ENCODE peak calls at places on chromosomes 12 and 14, in five cellular contexts. N is GM12878, B is mammary epithelial cell, L is fibroblast of lung, S is endothelial cell of umbilical vein. C is an unnamed sample.

GRCh38 chr12:110661337-110661972 is 27.5 kb downstream of the HVCN1 start:
- DNase-seq in B (no peak), S (no peak), L (no peak), N (peak; percentile 92), C (no peak)

GRCh38 chr14:73055251-73055650 is 3.1 kb upstream of the RBM25 start:
- DNase-seq in B (no peak), N (no peak), S (no peak), L (no peak), C (no peak)

GRCh38 chr12:110289021-110289710 is 8.1 kb downstream of the ATP2A2 start:
- DNase-seq in B (no peak), N (no peak), S (no peak), L (no peak), C (no peak)

GRCh38 chr14:89359477-89360222 is 57.4 kb downstream of the FOXN3 start:
- DNase-seq in N (no peak), S (peak; percentile 18), L (no peak), B (no peak), C (no peak)

GRCh38 chr14:94421316-94421715 is 31.3 kb downstream of the SERPINA11 start:
- DNase-seq in L (no peak), B (no peak), S (no peak), N (no peak), C (no peak)

GRCh38 chr12:132736913-132737312 is 24.7 kb downstream of the ANKLE2 start:
- DNase-seq in B (no peak), N (no peak), L (no peak), S (no peak), C (no peak)

GRCh38 chr14:22791302-22791701 is 23.9 kb downstream of the SLC7A7 start:
- DNase-seq in S (no peak), B (peak; percentile 78), L (peak; percentile 53), N (no peak), C (no peak)

GRCh38 chr12:6423267-6424007 is 21.3 kb upstream of the CD27 start:
- DNase-seq in N (no peak), B (peak; percentile 78), S (peak; percentile 92), L (peak; percentile 93), C (peak; percentile 85)

GRCh38 chr12:125341422-125341821 is 276.2 kb downstream of the AACS start:
- DNase-seq in S (no peak), L (no peak), B (no peak), N (no peak), C (no peak)

GRCh38 chr12:31521972-31522371 is 69.0 kb downstream of the DENND5B start:
- DNase-seq in L (peak; percentile 42), B (no peak), N (no peak), S (no peak), C (no peak)

GRCh38 chr12:112546339-112546738 is 127.6 kb downstream of the PTPN11 start:
- DNase-seq in B (no peak), L (no peak), S (no peak), N (no peak), C (no peak)

GRCh38 chr12:9340422-9341259 is 132.4 kb upstream of the PZP start:
- DNase-seq in N (no peak), L (peak; percentile 100), S (no peak), B (peak; percentile 50), C (no peak)

GRCh38 chr12:15982471-15982870 is 71.3 kb downstream of the DERA start:
- DNase-seq in N (no peak), L (peak; percentile 76), S (peak; percentile 63), B (peak; percentile 21), C (no peak)

GRCh38 chr12:13347241-13348043 is 150.9 kb downstream of the EMP1 start:
- DNase-seq in B (peak; percentile 87), S (no peak), N (no peak), L (peak; percentile 52), C (no peak)

GRCh38 chr12:76583301-76583700 is 23.7 kb upstream of the OSBPL8 start:
- DNase-seq in N (no peak), B (no peak), S (no peak), L (no peak), C (no peak)

GRCh38 chr12:131218291-131219172 is 264.8 kb downstream of the ADGRD1 start:
- DNase-seq in S (no peak), L (no peak), B (no peak), N (no peak), C (no peak)

GRCh38 chr12:80032967-80033366 is 66.4 kb upstream of the OTOGL start:
- DNase-seq in B (no peak), S (no peak), N (no peak), L (no peak), C (no peak)

GRCh38 chr14:91021115-91021514 is 39.3 kb downstream of the RPS6KA5 start:
- DNase-seq in B (peak; percentile 35), N (no peak), L (no peak), S (no peak), C (no peak)

GRCh38 chr14:100032749-100033148 is 32.5 kb upstream of the EVL start:
- DNase-seq in N (no peak), B (no peak), S (no peak), L (no peak), C (no peak)

GRCh38 chr12:57458665-57459054 is 925 bp upstream of the GLI1 start:
- DNase-seq in N (no peak), B (no peak), L (no peak), S (no peak), C (no peak)

GRCh38 chr14:104133496-104133895 is 4.9 kb upstream of the KIF26A start:
- DNase-seq in S (no peak), B (no peak), N (no peak), L (no peak), C (no peak)

DNA sequence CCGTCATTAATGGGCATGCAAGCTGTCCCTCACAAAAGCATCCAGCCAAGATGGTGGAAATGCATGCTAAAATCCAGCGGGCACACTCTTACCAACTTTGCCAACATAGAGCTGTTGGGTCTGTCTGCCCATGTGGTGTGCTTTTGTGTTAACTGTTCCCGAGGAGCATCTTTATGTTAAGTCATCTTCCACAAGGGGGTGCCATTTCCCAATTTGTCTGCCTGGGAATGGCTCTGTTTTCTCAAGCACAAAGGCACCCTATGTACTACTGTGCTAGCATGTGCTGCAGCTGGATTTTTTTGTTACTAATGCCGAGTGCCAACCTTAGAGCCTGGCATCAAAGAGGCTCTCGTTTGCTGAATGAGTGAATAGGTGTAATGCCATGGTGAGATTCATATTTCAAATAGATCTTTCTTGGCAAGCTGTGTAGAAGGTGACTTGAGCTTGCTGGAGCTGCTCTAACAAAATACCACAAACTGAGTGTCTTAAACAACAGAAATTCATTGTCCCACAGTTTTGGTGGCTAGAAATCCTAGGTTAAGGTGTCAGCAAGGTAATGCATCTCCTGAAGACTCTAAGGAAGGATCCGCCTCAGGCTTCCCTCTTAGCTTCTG is 74.3 kb downstream of the TRHDE start:
- DNase-seq in L (peak; percentile 86), N (peak; percentile 13), B (peak; percentile 75), S (peak; percentile 26), C (peak; percentile 56)
- TF ChIP-seq CTCF in L (peak; percentile 53), N (peak; percentile 63), B (peak; percentile 71), S (no peak), C (peak; percentile 67)

DNA sequence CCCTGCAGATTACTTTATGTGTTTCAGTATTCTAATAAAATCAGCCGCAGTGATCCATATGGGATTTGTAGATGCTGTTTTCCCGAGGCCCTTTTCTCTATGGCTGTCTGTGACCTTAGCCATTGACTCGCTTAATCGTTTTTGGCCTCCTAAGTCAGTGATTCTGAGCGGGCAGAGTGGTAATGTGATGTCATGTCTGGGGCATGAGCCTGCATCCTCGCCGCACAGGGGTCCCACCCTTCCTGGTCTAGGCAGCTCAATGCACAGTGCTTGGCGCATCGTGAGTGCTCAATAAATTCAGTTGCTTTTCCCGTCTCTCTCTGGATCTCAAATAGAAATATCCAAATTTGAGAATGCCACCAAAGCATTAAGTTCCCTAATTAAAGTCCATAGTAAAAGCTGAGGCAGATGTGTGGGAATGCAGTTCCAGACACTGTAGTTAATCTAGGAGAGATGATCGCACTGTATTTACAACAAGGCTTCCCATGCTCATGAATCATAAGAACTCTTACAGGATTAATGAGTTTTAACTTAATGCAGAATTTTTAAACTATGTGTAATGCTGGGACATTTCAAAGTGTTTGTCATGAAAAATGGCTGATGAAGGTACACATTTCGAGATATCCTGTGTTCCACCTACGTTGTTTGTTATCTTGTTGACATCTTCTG is 29.3 kb downstream of the HMGA2 start:
- DNase-seq in S (peak; percentile 62), B (no peak), N (no peak), L (peak; percentile 63), C (no peak)
- H3K79me2 ChIP-seq in S (peaks cover 98% of the 10 kb centered on the region), B (peaks cover 99% of the 10 kb centered on the region), N (no peaks in the 10 kb centered on the region), L (peaks cover 91% of the 10 kb centered on the region), C (no peaks in the 10 kb centered on the region)

DNA sequence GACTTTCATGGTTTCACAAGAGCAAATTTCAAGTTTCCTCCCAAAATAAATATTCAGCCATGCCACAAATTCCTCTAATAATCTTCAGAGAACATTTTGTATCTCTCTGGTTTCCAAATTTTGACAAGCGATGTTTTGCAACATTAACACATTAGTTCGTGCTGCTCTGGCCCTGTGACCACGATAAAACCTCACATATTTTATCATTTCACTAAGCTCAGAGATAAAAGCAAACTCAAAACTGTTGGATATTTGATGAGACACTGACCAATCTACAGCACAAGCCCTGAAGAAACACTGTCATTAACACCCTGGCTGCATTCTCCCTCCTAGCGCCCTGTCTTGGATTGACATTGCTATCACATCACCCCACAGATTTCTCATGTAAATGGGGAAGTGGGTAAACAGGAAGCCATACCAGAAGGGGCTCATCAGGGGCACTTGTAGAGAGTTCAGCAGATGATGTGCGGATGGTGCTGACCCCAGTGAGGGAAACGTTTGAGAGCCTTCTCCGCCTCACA is 264.3 kb downstream of the PRKD1 start:
- DNase-seq in N (no peak), S (no peak), B (no peak), L (peak; percentile 54), C (no peak)
- TF ChIP-seq EZH2 in N (no peak), S (no peak), B (no peak), L (no peak), C (no peak)

DNA sequence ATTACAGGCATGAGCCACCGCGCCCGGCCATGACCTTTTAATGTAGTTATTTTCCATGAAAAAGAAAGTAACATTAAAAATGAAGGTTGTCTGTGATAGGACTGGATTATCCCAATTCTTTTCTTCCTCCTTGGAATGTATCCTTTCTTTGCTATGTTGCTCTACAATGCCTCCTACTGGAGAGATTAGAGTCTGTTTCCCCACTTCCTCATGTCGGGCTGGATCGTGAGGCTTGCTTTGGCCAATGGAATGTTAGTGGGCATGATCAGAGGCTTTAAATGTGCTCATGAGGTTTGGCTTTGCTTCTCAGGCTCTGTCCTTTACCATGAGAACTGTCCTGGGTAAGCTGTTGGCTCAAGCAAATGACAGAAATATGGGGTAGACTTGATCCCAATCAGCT is 34.7 kb upstream of the SOCS2 start:
- DNase-seq in N (no peak), L (no peak), B (no peak), S (no peak), C (no peak)
- TF ChIP-seq CTCF in N (peak; percentile 10), L (no peak), B (peak; percentile 12), S (no peak), C (peak; percentile 52)

GRCh38 chr14:74573421-74574091 is 38.5 kb downstream of the LTBP2 start:
- DNase-seq in S (peak; percentile 20), N (no peak), L (no peak), B (peak; percentile 70), C (no peak)
- H3K79me2 ChIP-seq in S (peaks cover 84% of the 10 kb centered on the region), N (no peaks in the 10 kb centered on the region), L (peaks cover 69% of the 10 kb centered on the region), B (peaks cover 59% of the 10 kb centered on the region), C (no peaks in the 10 kb centered on the region)

GRCh38 chr14:65433157-65433556 is 20.6 kb downstream of the FUT8 start:
- DNase-seq in N (no peak), S (no peak), L (no peak), B (no peak), C (no peak)
- TF ChIP-seq EZH2 in N (no peak), S (no peak), L (no peak), B (no peak), C (no peak)

C was measured in DND-41.